ENCODE peak calls at places on chromosomes 13 and 19, in six cellular contexts. V is CD4-positive, alpha-beta T cell; C is T-cell; I is endothelial cell; G is GM13976; B is ELF-1. K is an unnamed sample.
A peak's percentile ranks its signal among the peaks of the same experiment; 100 is the strongest.

GRCh38 chr19:46674416-46675178 is 13.6 kb upstream of the DACT3 start:
- DNase-seq in C (no peak), I (peak; percentile 13), B (peak; percentile 82), G (no peak), V (no peak), K (peak; percentile 59)

GRCh38 chr13:46355906-46356305 is 31.1 kb downstream of the RUBCNL start:
- DNase-seq in G (no peak), V (no peak), B (no peak), I (no peak), C (no peak), K (no peak)

GRCh38 chr13:65856464-65856863 is 1373.7 kb downstream of the PCDH9 start:
- DNase-seq in C (no peak), I (no peak), G (no peak), V (no peak), B (no peak), K (no peak)

GRCh38 chr19:41588497-41589209 is 12.7 kb downstream of the CEACAM21 start:
- DNase-seq in V (no peak), B (no peak), C (peak; percentile 14), G (peak; percentile 58), I (peak; percentile 42), K (no peak)

GRCh38 chr19:22354665-22355064 is 67.5 kb downstream of the ZNF98 start:
- DNase-seq in G (no peak), C (no peak), I (no peak), V (no peak), B (no peak), K (no peak)

GRCh38 chr19:47698631-47699359 is 14.4 kb upstream of the EHD2 start:
- DNase-seq in B (no peak), G (no peak), I (no peak), V (no peak), C (no peak), K (no peak)

GRCh38 chr19:4814625-4815425 is 16.7 kb downstream of the TICAM1 start:
- DNase-seq in V (no peak), G (no peak), C (no peak), B (no peak), I (no peak), K (no peak)

GRCh38 chr13:44726214-44726613 is 150.1 kb upstream of the TSC22D1 start:
- DNase-seq in B (no peak), C (no peak), V (no peak), I (no peak), G (no peak), K (no peak)

GRCh38 chr19:48514123-48514458 is 2.5 kb upstream of the LMTK3 start:
- DNase-seq in V (no peak), C (no peak), G (no peak), B (no peak), I (no peak), K (no peak)

GRCh38 chr13:45681101-45681500 is 21.0 kb upstream of the CBY2 start:
- DNase-seq in I (no peak), G (no peak), V (no peak), B (no peak), C (no peak), K (no peak)

GRCh38 chr13:106661236-106661635 is 93.3 kb upstream of the ARGLU1 start:
- DNase-seq in C (no peak), V (no peak), I (no peak), G (no peak), B (no peak), K (no peak)

GRCh38 chr13:98978280-98978679 is 416 bp upstream of the DOCK9 start:
- DNase-seq in V (no peak), G (no peak), I (no peak), B (no peak), C (no peak), K (no peak)

GRCh38 chr13:98089826-98090225 is 53.1 kb upstream of the FARP1 start:
- DNase-seq in B (no peak), G (no peak), I (no peak), C (no peak), V (no peak), K (no peak)

GRCh38 chr13:93249259-93249917 is 22.8 kb downstream of the GPC6 start:
- DNase-seq in B (peak; percentile 33), C (no peak), V (no peak), I (no peak), G (no peak), K (no peak)

GRCh38 chr19:48194041-48194871 is 23.8 kb downstream of the ZSWIM9 start:
- DNase-seq in I (peak; percentile 33), V (no peak), C (no peak), G (peak; percentile 56), B (peak; percentile 30), K (peak; percentile 43)

GRCh38 chr13:105139048-105139379 is 1396.4 kb downstream of the EFNB2 start:
- DNase-seq in B (no peak), G (peak; percentile 18), I (no peak), V (no peak), C (no peak), K (no peak)

GRCh38 chr19:7505288-7505681 is 10.6 kb upstream of the ZNF358 start:
- DNase-seq in G (no peak), V (no peak), B (no peak), C (no peak), I (peak; percentile 23), K (no peak)

GRCh38 chr19:38265213-38265861 is 964 bp downstream of the SPINT2 start:
- DNase-seq in B (peak; percentile 26), C (no peak), G (no peak), I (no peak), V (no peak), K (no peak)

GRCh38 chr13:103325675-103326074 is 259.5 kb upstream of the SLC10A2 start:
- DNase-seq in G (no peak), C (no peak), V (no peak), B (no peak), I (no peak), K (no peak)

GRCh38 chr13:25372275-25373081 is 704 bp downstream of the ATP8A2 start:
- DNase-seq in V (no peak), G (no peak), C (no peak), I (no peak), B (peak; percentile 43), K (peak; percentile 68)

GRCh38 chr19:31350693-31351211 is 1.5 kb upstream of the TSHZ3 start:
- DNase-seq in G (no peak), B (peak; percentile 19), V (no peak), I (peak; percentile 66), C (no peak), K (peak; percentile 87)

GRCh38 chr13:106683179-106683578 is 115.2 kb upstream of the ARGLU1 start:
- DNase-seq in I (no peak), C (no peak), G (no peak), V (no peak), B (no peak), K (no peak)

GRCh38 chr13:86464193-86464592 is 665.0 kb upstream of the SLITRK6 start:
- DNase-seq in V (no peak), G (no peak), C (no peak), I (no peak), B (no peak), K (no peak)

GRCh38 chr13:112972867-112973576 is 4.0 kb downstream of the MCF2L start:
- DNase-seq in I (no peak), G (no peak), C (no peak), V (no peak), B (no peak), K (no peak)